ENCODE peak calls at places on chromosomes 6 and 20, in nine cellular contexts. X is lung, A is mammary epithelial cell, T is endothelial cell of umbilical vein, K is upper lobe of right lung, W is brain microvascular endothelial cell, Q is hepatocyte, G is body of pancreas, J is PC-3. S is an unnamed sample. For H3K36me3, the result is how much of the 10 kb centered on the place peaks cover.

GRCh38 chr20:44601801-44602204 is 19.4 kb downstream of the PKIG start:
- DNase-seq in Q (peak), T (peak), K (no peak), A (no peak), W (no peak), J (no peak), G (no peak), X (no peak), S (no peak)

GRCh38 chr6:113855500-113856010 is 1.6 kb upstream of the MARCKS start:
- DNase-seq in Q (peak), W (no peak), G (peak), X (no peak), K (no peak), T (peak), A (peak), J (peak), S (peak)

GRCh38 chr6:10033223-10033829 is 381.5 kb downstream of the TFAP2A start:
- DNase-seq in Q (peak), T (no peak), K (no peak), A (no peak), W (no peak), X (no peak), J (peak), G (no peak), S (peak)

GRCh38 chr6:138030872-138031271 is 76.3 kb downstream of the PERP start:
- DNase-seq in Q (no peak), G (no peak), T (no peak), J (no peak), W (no peak), X (no peak), A (peak), K (no peak), S (no peak)

GRCh38 chr20:5784735-5785134 is 34.5 kb downstream of the SHLD1 start:
- DNase-seq in A (no peak), X (peak), Q (peak), J (peak), G (peak), K (peak), W (no peak), T (no peak), S (peak)

GRCh38 chr20:3174442-3175263 is 1.3 kb upstream of the LZTS3 start:
- DNase-seq in W (peak), G (no peak), A (no peak), T (peak), J (peak), Q (no peak), K (no peak), X (no peak), S (no peak)

GRCh38 chr6:105567140-105567539 is 164.3 kb upstream of the PREP start:
- DNase-seq in X (no peak), T (no peak), Q (no peak), J (no peak), A (no peak), K (no peak), W (no peak), G (no peak), S (no peak)

GRCh38 chr6:71335544-71335943 is 46.9 kb downstream of the OGFRL1 start:
- DNase-seq in W (no peak), T (no peak), Q (no peak), X (no peak), J (no peak), K (no peak), G (no peak), A (peak), S (no peak)

GRCh38 chr6:22582806-22583205 is 13.4 kb downstream of the HDGFL1 start:
- DNase-seq in K (no peak), A (no peak), T (no peak), W (no peak), J (no peak), Q (no peak), G (no peak), X (no peak), S (no peak)

GRCh38 chr20:10619427-10619826 is 54.4 kb downstream of the JAG1 start:
- DNase-seq in J (peak), W (peak), G (no peak), K (no peak), A (peak), T (peak), Q (peak), X (no peak), S (no peak)

GRCh38 chr6:157019115-157019628 is 242.0 kb downstream of the ARID1B start:
- DNase-seq in X (no peak), K (no peak), W (no peak), J (peak), Q (peak), G (no peak), T (no peak), A (no peak), S (no peak)

GRCh38 chr6:28757429-28758045 is 166.2 kb downstream of the TRIM27 start:
- DNase-seq in T (no peak), X (no peak), K (no peak), Q (no peak), A (no peak), G (no peak), J (no peak), W (peak), S (no peak)

GRCh38 chr6:35260642-35261570 is 1.4 kb downstream of the ZNF76 start:
- DNase-seq in K (no peak), J (no peak), X (no peak), W (no peak), T (no peak), G (no peak), A (no peak), Q (no peak), S (no peak)

GRCh38 chr20:64080813-64081619 is 1.1 kb downstream of the OPRL1 start:
- DNase-seq in G (no peak), X (no peak), T (no peak), Q (no peak), A (no peak), W (no peak), K (no peak), J (no peak), S (no peak)

GRCh38 chr20:12036142-12036541 is 118.4 kb downstream of the BTBD3 start:
- DNase-seq in X (no peak), G (no peak), A (no peak), T (no peak), W (no peak), J (no peak), K (no peak), Q (no peak), S (no peak)

GRCh38 chr6:5073992-5074391 is 11.1 kb upstream of the PPP1R3G start:
- DNase-seq in K (no peak), T (no peak), X (no peak), W (no peak), G (no peak), J (no peak), Q (no peak), A (no peak), S (no peak)

GRCh38 chr6:16872543-16873230 is 111.4 kb upstream of the ATXN1 start:
- DNase-seq in Q (no peak), W (no peak), G (no peak), J (no peak), T (no peak), X (no peak), A (no peak), K (no peak), S (no peak)
- TF ChIP-seq CTCF in Q (no peak), W (peak), G (no peak), J (no peak), T (no peak), X (no peak), A (peak), K (no peak), S (no peak)

DNA sequence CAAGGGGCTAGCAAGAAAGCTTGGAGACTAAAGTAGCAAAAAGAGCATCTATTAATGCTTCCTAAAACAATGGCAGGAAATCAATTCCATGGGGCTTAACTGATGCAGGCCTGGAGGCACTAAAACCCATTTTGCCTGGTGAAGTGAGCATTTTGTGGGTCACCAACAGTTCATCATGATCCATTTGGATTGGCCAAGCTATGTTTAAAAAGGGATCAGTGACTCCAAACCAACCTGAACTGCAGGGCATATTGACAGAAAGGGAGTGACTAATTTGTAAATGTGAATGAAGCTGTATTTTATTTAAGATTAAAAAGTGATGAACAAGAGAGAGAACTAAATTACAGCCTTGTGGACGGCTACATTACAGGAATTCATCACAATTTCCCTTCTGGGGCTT is 132.0 kb downstream of the PCSK2 start:
- DNase-seq in Q (no peak), G (no peak), A (no peak), W (no peak), X (no peak), J (no peak), T (no peak), K (no peak), S (no peak)
- H3K36me3 ChIP-seq in Q (under half), G (under half), A (under half), W (under half), X (under half), J (under half), T (under half), K (under half), S (under half)

DNA sequence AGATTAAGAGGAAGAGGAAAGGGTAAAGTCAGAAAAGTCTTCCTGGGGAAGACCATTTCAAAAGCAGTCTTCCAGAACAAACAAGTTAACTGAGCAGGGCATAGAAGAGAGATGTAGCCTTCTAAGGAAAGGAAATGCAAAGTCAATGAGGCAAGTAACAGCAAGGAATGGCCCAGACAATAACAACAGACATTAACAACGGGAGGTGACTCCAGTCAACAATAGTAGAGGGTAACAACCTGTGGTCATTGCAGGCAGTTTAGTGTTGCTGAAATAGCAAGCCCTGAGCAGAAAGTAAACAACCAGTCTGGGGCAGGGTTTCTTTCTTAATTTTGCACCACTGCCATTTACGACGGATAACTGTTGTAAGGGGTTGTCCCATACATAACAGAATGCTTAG is 2.1 kb downstream of the MDN1 start:
- DNase-seq in X (no peak), J (no peak), K (no peak), G (no peak), T (peak), W (no peak), A (no peak), Q (no peak), S (no peak)
- H3K4me3 ChIP-seq in X (no peak), J (peak), K (no peak), G (no peak), T (no peak), W (no peak), A (peak), Q (no peak), S (no peak)

GRCh38 chr6:141988327-141988726 is 144.4 kb upstream of the GJE1 start:
- DNase-seq in K (no peak), A (no peak), T (no peak), W (no peak), J (no peak), G (no peak), Q (no peak), X (no peak), S (no peak)

GRCh38 chr6:141988954-141989705 is 143.6 kb upstream of the GJE1 start:
- DNase-seq in Q (peak), X (no peak), T (peak), K (no peak), A (peak), W (peak), J (peak), G (peak), S (peak)

GRCh38 chr6:141992109-141992508 is 140.6 kb upstream of the GJE1 start:
- DNase-seq in X (no peak), W (no peak), G (no peak), T (no peak), K (no peak), A (no peak), J (no peak), Q (no peak), S (no peak)

GRCh38 chr6:141990840-141991239 is 141.9 kb upstream of the GJE1 start:
- DNase-seq in T (no peak), K (no peak), J (no peak), Q (no peak), X (no peak), A (no peak), W (no peak), G (no peak), S (no peak)

GRCh38 chr6:141989706-141989959 is 143.1 kb upstream of the GJE1 start:
- DNase-seq in Q (no peak), X (no peak), J (no peak), G (no peak), T (no peak), K (no peak), A (no peak), W (no peak), S (no peak)
- TF ChIP-seq CTCF in Q (no peak), X (no peak), J (no peak), G (no peak), T (no peak), K (no peak), A (no peak), W (no peak), S (no peak)

GRCh38 chr6:42260424-42260888 is 42.8 kb upstream of the MRPS10 start:
- DNase-seq in A (no peak), T (no peak), W (no peak), Q (peak), K (no peak), J (no peak), X (no peak), G (no peak), S (peak)
- H3K36me3 ChIP-seq in A (under half), T (under half), W (under half), Q (under half), K (under half), J (under half), X (under half), G (under half), S (under half)

S was measured in Caco-2.